ENCODE peak calls at places on chromosomes 3 and 15, in eight cellular contexts. P, G, E, B, R, N, L and J are unnamed samples. For H3K9me3 and H3K4me1, the result is how much of the 10 kb centered on the place peaks cover.

GRCh38 chr15:67067930-67068542 is 2.6 kb downstream of the SMAD3 start:
- DNase-seq in P (no peak), G (peak), E (no peak), B (no peak), R (no peak), N (no peak), L (no peak), J (no peak)

GRCh38 chr3:132966374-132966773 is 71.8 kb upstream of the TMEM108 start:
- DNase-seq in P (no peak), G (no peak), E (no peak), B (no peak), R (no peak), N (no peak), L (no peak), J (no peak)

GRCh38 chr3:153625506-153625905 is 463.5 kb downstream of the RAP2B start:
- DNase-seq in P (no peak), G (peak), E (no peak), B (no peak), R (no peak), N (no peak), L (no peak), J (no peak)

GRCh38 chr3:57688291-57688690 is 4.6 kb downstream of the DENND6A start:
- DNase-seq in P (no peak), G (no peak), E (no peak), B (no peak), R (no peak), N (no peak), L (no peak), J (no peak)

GRCh38 chr3:78571486-78571885 is 1196.3 kb downstream of the ROBO1 start:
- DNase-seq in P (no peak), G (no peak), E (no peak), B (no peak), R (no peak), N (no peak), L (no peak), J (no peak)

GRCh38 chr15:39738998-39739397 is 43.6 kb downstream of the FSIP1 start:
- DNase-seq in P (no peak), G (no peak), E (no peak), B (no peak), R (no peak), N (no peak), L (no peak), J (no peak)

GRCh38 chr3:16070707-16071106 is 103.8 kb upstream of the GALNT15 start:
- DNase-seq in P (no peak), G (no peak), E (no peak), B (no peak), R (no peak), N (no peak), L (no peak), J (no peak)

GRCh38 chr15:95843241-95843851 is 487.2 kb upstream of the NR2F2 start:
- DNase-seq in P (no peak), G (no peak), E (no peak), B (no peak), R (no peak), N (no peak), L (no peak), J (no peak)

GRCh38 chr3:124510290-124510689 is 220.0 kb upstream of the UMPS start:
- DNase-seq in P (no peak), G (no peak), E (no peak), B (no peak), R (no peak), N (no peak), L (no peak), J (no peak)

DNA sequence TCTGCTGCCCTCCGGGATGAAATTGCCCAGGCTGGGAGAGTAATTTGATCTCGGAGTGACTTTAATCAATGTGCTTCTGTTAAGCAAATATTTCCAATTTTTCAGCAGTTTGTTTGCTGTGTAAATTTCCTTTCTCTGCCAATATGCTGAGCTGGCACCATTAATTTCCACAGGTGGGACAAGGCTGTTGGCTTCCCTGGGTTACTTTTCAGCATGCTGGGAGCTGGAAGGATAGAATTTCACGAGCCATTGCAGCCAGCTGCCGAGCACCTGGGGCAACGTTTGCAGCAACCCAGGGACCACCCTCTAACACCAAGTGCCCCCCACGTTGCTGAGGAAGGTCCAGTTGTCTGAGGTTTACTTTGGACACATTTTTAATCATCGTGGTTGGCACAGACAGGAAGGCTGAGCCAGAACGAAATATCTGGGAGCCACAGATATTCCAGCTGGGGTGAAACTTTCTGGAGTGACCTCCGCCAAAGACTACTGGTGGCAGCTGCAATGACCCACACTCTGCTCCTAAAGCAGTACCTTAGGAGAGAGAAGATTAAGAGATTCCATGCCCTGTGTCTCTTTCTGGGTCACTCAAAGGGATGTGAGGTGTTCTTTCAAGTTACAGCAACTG is 293.3 kb upstream of the RGMA start:
- DNase-seq in P (peak), G (no peak), E (no peak), B (no peak), R (no peak), N (no peak), L (no peak), J (no peak)
- H3K9me3 ChIP-seq in P (under half), G (under half), E (under half), B (under half), R (under half), N (under half), L (under half), J (under half)

GRCh38 chr15:29322407-29322806 is 52.8 kb upstream of the NSMCE3 start:
- DNase-seq in P (no peak), G (peak), E (no peak), B (no peak), R (no peak), N (no peak), L (no peak), J (no peak)
- H3K4me1 ChIP-seq in P (under half), G (under half), E (under half), B (under half), R (under half), N (under half), L (under half), J (under half)

DNA sequence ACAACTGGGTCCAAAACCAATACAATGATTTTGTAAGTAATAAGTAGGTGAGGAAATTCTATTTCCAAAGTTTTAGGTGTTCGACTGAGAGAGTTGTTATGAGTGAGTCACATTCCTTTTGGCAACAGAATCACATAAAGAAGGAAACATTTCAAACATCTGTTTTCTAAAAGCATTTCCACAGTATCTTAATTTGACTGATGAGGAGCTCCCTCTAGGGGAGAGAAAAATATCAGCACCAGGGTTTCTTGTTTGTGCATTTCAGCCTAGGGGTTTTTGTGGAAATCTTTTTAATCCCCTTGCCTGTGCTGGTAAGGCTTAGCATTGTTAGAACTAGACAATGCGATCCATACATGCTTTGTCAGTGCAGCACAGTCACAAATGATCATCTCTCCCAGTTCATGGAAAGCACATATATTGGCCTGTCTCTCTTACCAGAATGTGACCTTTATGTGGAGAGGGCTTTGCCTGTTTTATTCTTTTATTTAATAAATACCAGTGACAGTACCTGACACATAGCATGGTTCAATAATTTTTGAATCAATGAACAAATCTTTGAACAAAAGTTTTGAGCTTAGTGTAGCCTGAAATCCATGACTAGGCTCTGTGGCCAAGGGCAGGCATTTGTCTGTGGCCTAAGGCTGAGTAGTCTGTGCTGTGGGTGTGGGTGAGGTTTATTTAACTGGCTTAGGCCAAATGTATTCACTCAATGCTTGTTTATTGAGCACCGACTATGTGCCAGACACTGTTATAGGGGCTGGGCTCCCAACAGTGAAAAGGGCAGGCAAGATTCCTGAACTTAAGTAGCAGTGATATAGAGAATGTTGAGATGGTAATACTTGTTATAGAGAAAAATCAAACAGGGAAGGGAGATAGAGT is 21.1 kb upstream of the IQCF6 start:
- DNase-seq in P (no peak), G (peak), E (no peak), B (no peak), R (no peak), N (peak), L (peak), J (no peak)
- TF ChIP-seq POLR2AphosphoS5 in P (no peak), G (no peak), E (no peak), B (no peak), R (no peak), N (no peak), L (no peak), J (no peak)

GRCh38 chr3:46222435-46223161 is 14.5 kb upstream of the CCR1 start:
- DNase-seq in P (no peak), G (no peak), E (no peak), B (no peak), R (no peak), N (no peak), L (no peak), J (no peak)

GRCh38 chr3:46231323-46231722 is 10.9 kb upstream of the CCR3 start:
- DNase-seq in P (no peak), G (no peak), E (no peak), B (no peak), R (no peak), N (no peak), L (no peak), J (no peak)

GRCh38 chr3:46233194-46233593 is 9.1 kb upstream of the CCR3 start:
- DNase-seq in P (no peak), G (no peak), E (no peak), B (no peak), R (no peak), N (no peak), L (no peak), J (no peak)

GRCh38 chr3:46228259-46229222 is 13.7 kb upstream of the CCR3 start:
- DNase-seq in P (no peak), G (no peak), E (peak), B (no peak), R (no peak), N (no peak), L (no peak), J (no peak)
- H3K9me3 ChIP-seq in P (under half), G (under half), E (under half), B (under half), R (under half), N (under half), L (under half), J (under half)

DNA sequence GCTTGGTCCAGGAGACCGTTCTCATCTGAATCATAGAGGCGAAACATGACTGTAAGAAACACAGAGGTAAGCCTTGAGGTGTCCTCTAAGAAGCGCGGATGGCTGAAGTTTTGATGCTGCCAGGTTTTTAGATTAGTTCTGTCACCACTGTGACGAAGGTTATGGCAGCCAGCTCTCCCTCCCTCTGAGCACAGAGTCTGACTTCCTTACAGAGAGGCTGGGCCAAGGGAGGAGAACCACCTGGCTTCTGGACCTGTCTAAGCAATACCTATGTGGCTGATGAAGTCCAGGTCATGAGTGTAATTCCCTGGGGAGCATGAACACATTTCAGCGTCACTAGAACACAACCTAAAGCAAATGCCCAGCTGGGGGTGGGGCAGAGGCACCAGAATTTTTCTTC is 77.4 kb downstream of the DGKG start:
- DNase-seq in P (no peak), G (no peak), E (no peak), B (no peak), R (no peak), N (no peak), L (no peak), J (no peak)
- H3K4me1 ChIP-seq in P (under half), G (under half), E (under half), B (under half), R (under half), N (under half), L (under half), J (under half)

GRCh38 chr3:155232605-155233004 is 60.9 kb downstream of the STRIT1 start:
- DNase-seq in P (peak), G (no peak), E (peak), B (no peak), R (peak), N (peak), L (no peak), J (no peak)
- TF ChIP-seq POLR2AphosphoS5 in P (no peak), G (no peak), E (peak), B (no peak), R (peak), N (no peak), L (no peak), J (no peak)